ENCODE peak calls at places on chromosomes 11 and 22, in four cellular contexts. L, E, O and C are unnamed samples. For H3K4me1 and H3K9me3, the result is how much of the 10 kb centered on the place peaks cover.

GRCh38 chr11:55966391-55966790 is 3.4 kb downstream of the OR10AG1 start:
- DNase-seq in L (no peak), E (no peak), O (no peak), C (no peak)

GRCh38 chr22:19868333-19868732 is 13.7 kb upstream of the GNB1L start:
- DNase-seq in L (no peak), E (no peak), O (no peak), C (no peak)

GRCh38 chr11:117444256-117445096 is 116.8 kb downstream of the CEP164 start:
- DNase-seq in L (no peak), E (no peak), O (no peak), C (no peak)

GRCh38 chr11:44916797-44917196 is 33.9 kb downstream of the TP53I11 start:
- DNase-seq in L (no peak), E (no peak), O (no peak), C (no peak)

GRCh38 chr11:125375146-125375545 is 120.9 kb downstream of the FEZ1 start:
- DNase-seq in L (no peak), E (no peak), O (peak), C (no peak)

GRCh38 chr11:30333405-30333804 is 10.5 kb downstream of the ARL14EP start:
- DNase-seq in L (peak), E (no peak), O (no peak), C (peak)

GRCh38 chr11:125593113-125593761 is 585 bp downstream of the STT3A start:
- DNase-seq in L (peak), E (no peak), O (peak), C (peak)

GRCh38 chr22:49271831-49272230 is 555.8 kb downstream of the BRD1 start:
- DNase-seq in L (no peak), E (no peak), O (no peak), C (no peak)

GRCh38 chr11:31521497-31522150 is 12.1 kb downstream of the ELP4 start:
- DNase-seq in L (no peak), E (no peak), O (no peak), C (no peak)

DNA sequence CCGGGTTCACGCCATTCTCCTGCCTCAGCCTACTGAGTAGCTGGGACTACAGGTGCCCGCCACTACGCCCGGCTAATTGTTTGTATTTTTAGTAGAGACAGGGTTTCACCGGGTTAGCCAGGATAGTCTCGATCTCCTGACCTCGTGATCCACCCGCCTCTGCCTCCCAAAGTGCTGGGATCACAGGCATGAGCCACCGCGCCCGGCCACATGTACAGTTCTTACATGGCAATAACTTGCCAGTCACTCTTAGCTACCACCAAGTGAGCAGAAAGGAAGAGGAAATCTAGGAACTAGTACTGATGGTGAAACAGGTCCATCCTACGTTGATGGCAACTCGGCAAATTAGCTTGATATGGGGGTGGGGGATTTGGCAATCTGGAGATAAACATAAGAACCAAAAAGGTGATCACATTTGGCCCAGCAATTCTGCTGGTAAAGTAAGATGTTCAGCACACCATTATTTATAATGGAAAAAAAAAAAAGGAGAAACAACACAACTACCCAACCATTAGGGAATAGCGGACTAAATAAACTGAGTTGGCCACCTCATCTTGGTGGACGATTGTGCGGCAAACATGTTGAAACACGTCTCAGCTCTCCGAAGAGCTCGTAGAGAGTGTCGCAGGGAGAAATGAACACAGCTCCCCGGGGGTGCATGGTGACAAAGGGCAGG is 5.3 kb downstream of the NLRP6 start:
- DNase-seq in L (no peak), E (peak), O (no peak), C (no peak)
- H3K4me1 ChIP-seq in L (under half), E (under half), O (under half), C (under half)

DNA sequence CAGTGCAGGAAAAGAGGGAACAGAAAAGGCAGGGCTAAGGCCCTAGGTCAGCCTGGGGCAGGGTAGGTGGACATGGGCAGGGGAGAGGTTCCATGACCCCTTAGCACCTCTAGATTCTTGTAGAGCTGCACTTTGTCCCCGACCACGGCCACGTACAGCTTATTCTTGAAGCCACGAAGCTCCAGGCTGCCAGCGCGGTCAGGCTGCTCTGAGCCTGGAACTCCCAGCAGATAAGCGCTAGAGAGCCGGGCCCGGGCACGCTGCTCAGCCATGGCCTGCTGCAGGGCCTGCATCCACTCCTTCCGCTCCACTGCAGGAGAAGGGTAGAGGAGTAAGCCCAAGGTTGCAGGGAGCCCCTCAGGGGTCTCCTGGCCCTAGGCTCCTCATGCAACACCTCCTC is 36.1 kb upstream of the PDE2A start:
- DNase-seq in L (no peak), E (no peak), O (no peak), C (no peak)
- H3K4me3 ChIP-seq in L (no peak), E (no peak), O (no peak), C (no peak)

GRCh38 chr11:48675945-48676344 is 187.4 kb downstream of the OR4A47 start:
- DNase-seq in L (no peak), E (no peak), O (no peak), C (no peak)
- H3K9me3 ChIP-seq in L (half or more), E (under half), O (under half), C (under half)

GRCh38 chr11:94151903-94152677 is 23.4 kb downstream of the PANX1 start:
- DNase-seq in L (peak), E (peak), O (peak), C (peak)

GRCh38 chr11:94150704-94151103 is 22.1 kb downstream of the PANX1 start:
- DNase-seq in L (no peak), E (no peak), O (no peak), C (no peak)

GRCh38 chr11:94150056-94150455 is 21.4 kb downstream of the PANX1 start:
- DNase-seq in L (no peak), E (no peak), O (no peak), C (no peak)

GRCh38 chr11:94152678-94153065 is 24.0 kb downstream of the PANX1 start:
- DNase-seq in L (no peak), E (no peak), O (no peak), C (no peak)

DNA sequence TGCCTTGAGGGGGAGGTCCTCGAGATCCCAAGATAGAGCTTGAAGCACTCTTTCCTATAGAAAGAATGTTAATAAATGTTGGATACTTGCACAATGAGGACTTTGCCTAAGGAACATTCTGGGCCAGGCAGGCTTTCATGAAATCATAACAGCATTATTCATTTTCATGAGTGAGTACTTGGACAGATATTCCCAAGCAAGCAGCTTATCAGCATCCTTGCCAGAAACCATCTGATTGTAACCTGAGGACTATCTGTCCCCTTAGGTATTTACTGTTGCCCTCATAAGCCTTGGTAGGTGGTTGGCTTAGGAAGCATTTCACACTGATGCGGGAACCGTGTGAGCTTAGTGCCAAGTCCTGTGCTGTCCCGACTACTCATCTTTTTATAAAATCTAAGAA is 22.7 kb downstream of the PANX1 start:
- DNase-seq in L (peak), E (no peak), O (peak), C (no peak)
- H3K4me1 ChIP-seq in L (half or more), E (under half), O (under half), C (under half)

GRCh38 chr11:129992161-129992944 is 10.3 kb downstream of the PRDM10 start:
- DNase-seq in L (no peak), E (peak), O (peak), C (peak)
- H3K4me3 ChIP-seq in L (no peak), E (no peak), O (no peak), C (no peak)

GRCh38 chr11:96052921-96053631 is 129.2 kb upstream of the MTMR2 start:
- DNase-seq in L (peak), E (no peak), O (peak), C (no peak)
- H3K9me3 ChIP-seq in L (under half), E (under half), O (under half), C (under half)

GRCh38 chr11:47391077-47391583 is 12.8 kb upstream of the SPI1 start:
- DNase-seq in L (no peak), E (no peak), O (no peak), C (no peak)

GRCh38 chr11:47390084-47390760 is 11.9 kb upstream of the SPI1 start:
- DNase-seq in L (no peak), E (no peak), O (no peak), C (no peak)

GRCh38 chr11:47388697-47389576 is 10.6 kb upstream of the SPI1 start:
- DNase-seq in L (no peak), E (no peak), O (no peak), C (no peak)

GRCh38 chr11:47389577-47390072 is 11.3 kb upstream of the SPI1 start:
- DNase-seq in L (no peak), E (no peak), O (no peak), C (no peak)

GRCh38 chr11:47387944-47388696 is 9.8 kb upstream of the SPI1 start:
- DNase-seq in L (no peak), E (no peak), O (no peak), C (no peak)
- H3K4me1 ChIP-seq in L (under half), E (under half), O (under half), C (under half)

DNA sequence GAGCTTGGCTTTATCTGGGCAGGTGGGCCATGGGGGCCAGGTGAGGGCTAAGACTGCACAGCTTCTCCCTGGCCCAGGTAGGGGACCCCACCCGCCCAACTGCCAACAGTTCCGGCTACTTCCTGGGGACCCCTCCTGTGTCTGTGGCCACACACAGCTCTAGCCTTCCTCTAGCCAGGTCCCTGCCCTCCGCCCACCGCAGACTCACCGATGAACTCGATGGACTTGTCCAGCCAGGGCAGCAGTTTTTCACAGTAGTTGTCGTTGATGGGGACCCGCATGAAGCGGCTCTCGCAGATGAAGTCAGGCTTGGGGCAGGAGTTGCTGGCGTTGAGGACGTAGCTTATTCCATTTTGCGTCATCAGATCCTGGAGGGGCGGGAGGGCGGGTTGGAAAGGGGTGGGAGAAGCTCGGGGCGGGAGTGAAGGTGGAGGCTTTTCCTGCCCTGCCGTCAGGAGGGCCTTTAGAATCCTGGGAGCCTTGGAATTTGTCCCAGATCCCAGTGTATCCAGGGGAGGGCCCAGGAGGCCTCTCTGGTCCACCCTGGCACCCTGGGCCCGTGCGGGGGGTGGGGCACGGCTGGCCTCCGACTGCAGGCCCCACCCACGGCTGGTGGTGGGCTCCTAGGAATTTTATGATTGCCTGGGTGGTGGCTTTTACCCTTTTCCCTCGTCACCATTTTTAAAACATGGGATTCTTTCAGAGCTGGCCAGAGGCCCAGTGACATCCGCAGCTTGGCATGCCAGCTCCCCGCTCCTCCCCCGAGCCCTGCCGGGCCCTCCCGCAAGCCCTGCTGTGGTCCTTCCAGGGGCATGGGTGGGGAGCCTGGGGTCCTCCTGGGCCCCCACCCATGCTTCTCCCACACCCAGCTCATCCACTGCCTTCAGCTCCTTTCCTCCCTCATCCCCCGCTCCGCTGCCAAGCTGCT is 13.9 kb downstream of the DUSP8 start:
- DNase-seq in L (peak), E (peak), O (peak), C (no peak)
- H3K4me3 ChIP-seq in L (no peak), E (peak), O (no peak), C (no peak)